ENCODE peak calls at places on chromosomes 16 and 17, in eight cellular contexts. H, I, J, F, C, W, B and N are unnamed samples. For H3K27me3, the result is how much of the 10 kb centered on the place peaks cover.

GRCh38 chr16:81582655-81583441 is 138.2 kb downstream of the CMIP start:
- DNase-seq in I (no peak), F (peak), J (no peak), W (no peak), B (no peak), C (no peak), H (no peak), N (peak)

GRCh38 chr17:59652119-59652518 is 32.4 kb downstream of the CLTC start:
- DNase-seq in H (no peak), B (no peak), C (peak), W (no peak), I (no peak), J (no peak), F (no peak), N (no peak)

GRCh38 chr16:30472328-30472942 is at the start of gene ITGAL:
- DNase-seq in B (peak), I (peak), W (peak), F (peak), H (no peak), J (no peak), C (no peak), N (no peak)

GRCh38 chr17:43416998-43417891 is 18.5 kb downstream of the ARL4D start:
- DNase-seq in B (peak), J (no peak), W (no peak), C (peak), I (peak), H (no peak), F (peak), N (peak)

GRCh38 chr17:63587770-63588169 is 12.9 kb upstream of the TACO1 start:
- DNase-seq in W (no peak), F (no peak), H (no peak), I (no peak), J (no peak), C (peak), B (no peak), N (no peak)

GRCh38 chr16:49478107-49478506 is 104.5 kb downstream of the C16orf78 start:
- DNase-seq in I (no peak), F (peak), J (no peak), B (no peak), C (no peak), W (no peak), H (no peak), N (no peak)

GRCh38 chr17:19645608-19646250 is 2.8 kb upstream of the ALDH3A2 start:
- DNase-seq in H (peak), C (peak), F (no peak), J (no peak), B (peak), W (no peak), I (peak), N (peak)

GRCh38 chr16:57017251-57017650 is 27.9 kb downstream of the NLRC5 start:
- DNase-seq in F (no peak), H (no peak), C (peak), J (no peak), B (no peak), I (no peak), W (no peak), N (no peak)

GRCh38 chr17:2695961-2696760 is 15.4 kb downstream of the CLUH start:
- DNase-seq in H (no peak), B (no peak), F (peak), C (no peak), W (peak), I (no peak), J (no peak), N (no peak)

GRCh38 chr17:43801844-43802243 is 21.6 kb downstream of the CFAP97D1 start:
- DNase-seq in H (no peak), F (no peak), W (no peak), I (no peak), C (no peak), J (no peak), B (no peak), N (no peak)

GRCh38 chr17:21286771-21287702 is 2.5 kb downstream of the MAP2K3 start:
- DNase-seq in B (no peak), J (no peak), C (peak), I (peak), F (no peak), H (peak), W (no peak), N (peak)

GRCh38 chr16:47815655-47816054 is 340.1 kb downstream of the ABCC12 start:
- DNase-seq in W (no peak), J (no peak), H (no peak), C (no peak), I (no peak), B (no peak), F (no peak), N (no peak)

GRCh38 chr16:66477028-66477515 is 50.0 kb downstream of the BEAN1 start:
- DNase-seq in H (no peak), F (peak), W (no peak), I (no peak), J (no peak), B (no peak), C (no peak), N (no peak)

GRCh38 chr17:62781826-62782225 is 26.3 kb downstream of the MARCHF10 start:
- DNase-seq in W (no peak), B (no peak), F (no peak), C (peak), J (no peak), I (no peak), H (no peak), N (no peak)

GRCh38 chr16:89100601-89101302 is 7.1 kb downstream of the ACSF3 start:
- DNase-seq in I (no peak), B (no peak), W (no peak), F (no peak), C (no peak), H (no peak), J (no peak), N (no peak)

GRCh38 chr16:46923513-46924295 is 39.5 kb downstream of the GPT2 start:
- DNase-seq in I (no peak), J (no peak), F (no peak), W (no peak), H (no peak), C (no peak), B (no peak), N (no peak)

GRCh38 chr17:42521036-42521435 is 15.0 kb upstream of the NAGLU start:
- DNase-seq in F (peak), W (no peak), I (no peak), C (no peak), J (no peak), B (no peak), H (no peak), N (no peak)

GRCh38 chr16:19092653-19093410 is 20.9 kb upstream of the ITPRIPL2 start:
- DNase-seq in H (no peak), I (no peak), B (no peak), J (no peak), W (no peak), F (no peak), C (no peak), N (no peak)

GRCh38 chr17:78680436-78680835 is 101.6 kb downstream of the CYTH1 start:
- DNase-seq in I (no peak), H (no peak), C (peak), W (no peak), B (no peak), J (no peak), F (peak), N (no peak)

GRCh38 chr16:75219088-75219487 is 300 bp downstream of the CTRB1 start:
- DNase-seq in B (no peak), I (no peak), W (no peak), J (no peak), C (no peak), F (no peak), H (no peak), N (no peak)

GRCh38 chr16:2252806-2253148 is 1.4 kb upstream of the ECI1 start:
- DNase-seq in J (no peak), C (no peak), F (no peak), W (no peak), B (no peak), I (no peak), H (no peak), N (no peak)

GRCh38 chr16:75198135-75198600 is 8.8 kb downstream of the CTRB2 start:
- DNase-seq in B (no peak), W (no peak), J (no peak), I (no peak), H (no peak), C (no peak), F (peak), N (peak)

GRCh38 chr16:67191410-67191994 is 453 bp upstream of the E2F4 start:
- DNase-seq in I (no peak), F (no peak), H (no peak), C (no peak), W (no peak), J (no peak), B (no peak), N (no peak)

GRCh38 chr17:54455251-54455868 is 445.3 kb upstream of the TOM1L1 start:
- DNase-seq in J (no peak), W (no peak), F (no peak), H (no peak), C (peak), B (no peak), I (no peak), N (no peak)

GRCh38 chr16:31344712-31345111 is 10.3 kb upstream of the ITGAX start:
- DNase-seq in W (no peak), C (no peak), F (no peak), I (no peak), J (no peak), B (no peak), H (no peak), N (no peak)

GRCh38 chr16:71526111-71526998 is at the start of gene CHST4:
- DNase-seq in I (no peak), B (no peak), H (peak), F (no peak), C (no peak), J (peak), W (no peak), N (peak)

GRCh38 chr16:55678061-55678935 is 22.5 kb downstream of the SLC6A2 start:
- DNase-seq in B (no peak), W (no peak), F (peak), C (no peak), I (no peak), J (no peak), H (no peak), N (no peak)

DNA sequence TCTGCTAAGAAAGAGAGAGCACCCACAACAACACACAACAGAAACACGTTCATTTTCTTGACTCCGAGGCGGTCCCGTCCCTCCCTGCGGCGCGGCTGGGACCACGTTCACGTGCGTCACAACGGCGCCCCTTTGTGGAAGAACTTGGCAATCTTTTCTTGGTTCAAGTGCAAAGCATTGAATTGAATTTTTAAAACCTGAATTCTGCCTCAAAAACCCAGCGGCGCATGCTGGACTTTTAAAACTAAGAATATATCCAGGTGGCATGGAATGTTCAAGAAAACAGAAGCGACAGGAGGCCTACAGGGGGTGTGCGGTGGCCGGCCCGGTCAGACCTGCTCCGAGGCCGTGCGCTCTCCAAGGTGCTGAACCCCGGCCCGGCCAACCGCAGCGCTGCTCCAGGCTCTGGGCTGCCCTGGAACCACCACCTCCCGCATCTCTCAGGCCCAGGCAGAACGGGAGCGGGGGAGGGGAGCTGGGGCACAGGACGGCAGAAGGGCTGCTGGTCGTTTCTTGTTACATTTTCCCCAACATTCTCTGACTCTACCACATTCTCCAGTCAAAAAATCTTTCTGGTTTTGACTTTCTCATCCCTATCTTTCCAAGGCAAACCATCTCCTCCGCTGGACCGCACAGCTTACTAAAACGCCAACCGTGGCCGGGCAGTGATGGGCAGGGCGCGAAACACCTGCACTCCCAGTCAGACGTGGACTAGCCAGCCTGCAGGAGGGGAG is 3.4 kb upstream of the HEXD start:
- DNase-seq in F (peak), I (peak), C (peak), J (peak), W (no peak), B (peak), H (peak), N (peak)
- H3K27me3 ChIP-seq in F (under half), I (under half), C (under half), J (under half), W (under half), B (under half), H (under half), N (under half)

GRCh38 chr16:3949287-3949686 is 68.8 kb upstream of the CREBBP start:
- DNase-seq in W (no peak), I (no peak), C (no peak), B (peak), J (no peak), F (no peak), H (no peak), N (no peak)

GRCh38 chr16:3948378-3948995 is 68.0 kb upstream of the CREBBP start:
- DNase-seq in J (no peak), W (no peak), F (no peak), H (no peak), I (no peak), C (no peak), B (no peak), N (no peak)

GRCh38 chr16:3945751-3946603 is 65.5 kb upstream of the CREBBP start:
- DNase-seq in C (peak), W (no peak), B (no peak), J (no peak), H (peak), I (no peak), F (no peak), N (peak)

GRCh38 chr16:3949946-3950342 is 69.4 kb upstream of the CREBBP start:
- DNase-seq in I (no peak), F (no peak), W (no peak), H (no peak), B (no peak), C (no peak), J (no peak), N (no peak)

DNA sequence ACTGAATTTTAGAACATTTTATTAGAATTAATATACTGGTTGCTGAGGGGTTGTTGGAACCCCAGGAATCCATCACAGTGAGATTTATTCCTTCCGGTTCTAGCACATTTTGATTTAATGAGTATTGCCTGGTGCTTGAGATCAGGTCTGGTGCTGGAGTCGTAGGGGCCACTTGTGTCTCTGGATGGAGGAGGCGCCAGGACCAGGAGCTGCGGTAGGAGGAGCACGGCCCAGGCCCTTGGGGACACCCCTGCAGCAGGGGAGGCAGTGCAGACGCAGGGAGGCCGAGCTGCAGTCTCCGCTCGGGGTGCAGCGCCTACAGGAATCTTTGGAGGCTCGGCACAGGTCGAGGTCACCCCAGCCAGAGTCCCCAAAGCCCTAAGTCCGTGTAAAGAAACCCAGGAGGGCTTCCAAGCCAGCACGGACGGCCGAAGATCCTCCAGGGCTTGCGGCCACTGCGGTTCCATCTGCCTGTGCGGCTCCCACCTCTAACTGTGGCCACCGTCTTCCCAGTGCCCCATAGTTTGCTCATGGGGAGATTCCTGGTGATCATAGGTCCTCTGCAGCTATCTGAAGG is 66.2 kb upstream of the CREBBP start:
- DNase-seq in C (no peak), B (no peak), F (no peak), I (no peak), H (no peak), J (no peak), W (no peak), N (no peak)
- H3K27me3 ChIP-seq in C (under half), B (under half), F (under half), I (under half), H (under half), J (under half), W (under half), N (under half)

GRCh38 chr17:12953126-12953525 is 64.7 kb downstream of the ELAC2 start:
- DNase-seq in H (no peak), F (no peak), C (no peak), J (no peak), I (no peak), W (no peak), B (no peak), N (no peak)
- H3K27me3 ChIP-seq in H (half or more), F (under half), C (under half), J (under half), I (under half), W (under half), B (under half), N (under half)

GRCh38 chr17:34412965-34413441 is 50.0 kb upstream of the CCL1 start:
- DNase-seq in J (no peak), H (no peak), B (no peak), F (no peak), I (no peak), W (no peak), C (no peak), N (no peak)
- H3K27me3 ChIP-seq in J (under half), H (under half), B (half or more), F (under half), I (under half), W (under half), C (under half), N (under half)

DNA sequence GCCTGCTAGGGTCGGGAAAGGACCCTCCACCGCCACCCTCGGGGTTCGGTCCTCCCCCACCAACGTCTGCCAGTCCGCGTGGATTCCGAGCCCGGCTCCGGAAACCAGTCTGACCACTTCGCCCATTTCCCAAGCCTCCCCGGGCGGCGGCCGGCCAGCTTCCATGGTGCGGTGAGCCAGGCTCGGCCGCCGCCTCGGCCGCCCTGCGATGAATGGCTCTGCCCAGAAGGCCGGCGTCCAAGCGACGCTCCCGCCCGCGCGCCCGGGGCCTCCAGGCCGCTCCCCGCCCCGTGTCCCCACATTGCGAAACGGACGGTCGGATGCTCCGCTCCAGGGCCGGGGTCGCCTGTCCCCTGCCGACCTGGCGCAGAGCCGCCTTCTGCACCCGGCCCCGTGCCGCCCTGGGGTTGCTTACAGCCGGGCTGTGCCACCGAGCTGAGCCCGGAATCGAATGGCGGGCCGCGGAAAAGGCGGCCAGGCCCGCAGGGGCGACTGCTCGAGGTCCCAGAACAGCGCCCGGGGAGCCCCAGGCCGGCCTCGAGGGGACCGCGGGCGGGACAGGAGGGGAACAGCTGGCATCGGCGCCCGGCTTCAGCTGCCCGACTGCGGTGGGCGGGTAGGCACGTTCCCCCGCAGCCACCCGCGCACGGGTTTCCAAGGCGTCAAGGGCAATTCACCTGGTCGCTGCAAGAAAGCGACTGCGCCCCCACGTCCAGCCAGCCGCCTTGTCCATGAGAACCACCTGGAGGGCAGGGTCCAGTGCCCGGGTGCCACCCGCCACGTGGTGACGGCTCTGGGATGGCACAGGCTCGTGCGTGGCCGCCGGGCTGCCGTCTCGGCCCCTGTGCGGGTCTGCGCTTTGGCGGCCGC is 18.3 kb upstream of the CBX8 start:
- DNase-seq in H (peak), B (peak), W (no peak), F (no peak), J (no peak), C (peak), I (peak), N (peak)
- H3K27me3 ChIP-seq in H (under half), B (half or more), W (half or more), F (under half), J (half or more), C (under half), I (half or more), N (under half)

GRCh38 chr16:84369105-84369504 is 767 bp downstream of the ATP2C2 start:
- DNase-seq in J (no peak), C (no peak), I (peak), F (no peak), H (no peak), W (no peak), B (no peak), N (no peak)

GRCh38 chr16:84368327-84368996 is at the start of gene ATP2C2:
- DNase-seq in B (no peak), W (no peak), I (peak), H (peak), J (no peak), F (no peak), C (peak), N (peak)

GRCh38 chr16:84366208-84366607 is 2.1 kb upstream of the ATP2C2 start:
- DNase-seq in B (no peak), C (no peak), H (no peak), F (no peak), W (no peak), I (peak), J (no peak), N (no peak)

GRCh38 chr16:84367297-84367680 is 1.0 kb upstream of the ATP2C2 start:
- DNase-seq in W (no peak), B (no peak), I (peak), H (no peak), J (no peak), F (no peak), C (no peak), N (no peak)

GRCh38 chr16:84367750-84368320 is 503 bp upstream of the ATP2C2 start:
- DNase-seq in C (no peak), H (no peak), J (no peak), F (no peak), B (no peak), I (peak), W (no peak), N (peak)
- H3K27me3 ChIP-seq in C (under half), H (under half), J (half or more), F (under half), B (half or more), I (under half), W (under half), N (under half)

GRCh38 chr17:48551601-48552452 is 6.9 kb upstream of the HOXB2 start:
- DNase-seq in J (no peak), W (no peak), C (no peak), F (peak), B (no peak), I (no peak), H (no peak), N (no peak)
- H3K27me3 ChIP-seq in J (half or more), W (under half), C (under half), F (under half), B (half or more), I (under half), H (under half), N (under half)

GRCh38 chr17:58531661-58532554 is 17.5 kb upstream of the MTMR4 start:
- DNase-seq in H (peak), C (peak), W (no peak), I (peak), F (peak), J (no peak), B (peak), N (peak)
- H3K27me3 ChIP-seq in H (under half), C (under half), W (under half), I (under half), F (under half), J (under half), B (under half), N (under half)

DNA sequence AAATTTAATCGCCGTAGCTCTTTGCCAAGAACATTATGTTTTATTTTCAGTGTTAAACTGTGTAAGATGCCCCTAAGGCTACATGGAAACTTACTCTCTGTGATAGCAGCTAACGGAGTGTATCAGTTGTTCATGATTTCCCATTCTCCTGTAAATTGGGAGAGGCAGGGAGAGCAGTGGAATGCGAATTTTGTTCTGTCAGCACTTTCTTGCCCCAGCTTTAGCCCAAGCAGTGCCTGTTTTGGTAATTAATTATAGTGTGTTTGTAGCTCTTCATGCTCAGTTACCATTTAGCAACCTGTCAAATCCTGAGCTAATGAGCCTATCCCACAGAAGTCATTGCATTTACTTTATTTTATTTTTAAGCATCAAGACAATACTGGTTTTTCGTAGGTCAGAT is 475.1 kb upstream of the RBFOX1 start:
- DNase-seq in I (no peak), F (no peak), C (no peak), W (no peak), H (no peak), J (no peak), B (no peak), N (no peak)
- H3K27me3 ChIP-seq in I (under half), F (under half), C (under half), W (under half), H (under half), J (half or more), B (under half), N (under half)